ENCODE peak calls at places on chromosomes 13 and 19, in eight cellular contexts. Q is AG04450, M is uterus, W is fibroblast of mammary gland, V is colonic mucosa, K is foreskin fibroblast, U is pancreas, C is PC-9. Y is an unnamed sample.

GRCh38 chr19:5017235-5017634 is 48.3 kb downstream of the KDM4B start:
- DNase-seq in Q (no peak), M (no peak), W (peak), V (no peak), K (peak), U (no peak), C (no peak), Y (no peak)

GRCh38 chr13:104436555-104436954 is 1370.3 kb upstream of the SLC10A2 start:
- DNase-seq in Q (no peak), M (no peak), W (no peak), V (no peak), K (no peak), U (no peak), C (no peak), Y (no peak)

GRCh38 chr19:8050274-8051096 is 2.1 kb upstream of the CCL25 start:
- DNase-seq in Q (peak), M (peak), W (peak), V (peak), K (peak), U (peak), C (peak), Y (peak)

GRCh38 chr13:89900104-89900760 is 1447.3 kb upstream of the MIR17HG start:
- DNase-seq in Q (no peak), M (no peak), W (peak), V (no peak), K (no peak), U (no peak), C (no peak), Y (no peak)

GRCh38 chr19:51372649-51373504 is at the start of gene NKG7:
- DNase-seq in Q (no peak), M (no peak), W (no peak), V (no peak), K (no peak), U (no peak), C (no peak), Y (no peak)

GRCh38 chr13:80070024-80070703 is 270.8 kb downstream of the SPRY2 start:
- DNase-seq in Q (no peak), M (no peak), W (no peak), V (peak), K (no peak), U (no peak), C (no peak), Y (no peak)

GRCh38 chr19:4376245-4376990 is 23.9 kb downstream of the SH3GL1 start:
- DNase-seq in Q (no peak), M (no peak), W (no peak), V (no peak), K (no peak), U (peak), C (peak), Y (no peak)

GRCh38 chr19:29263305-29264080 is 50.5 kb upstream of the UQCRFS1 start:
- DNase-seq in Q (no peak), M (peak), W (peak), V (peak), K (peak), U (peak), C (peak), Y (peak)

GRCh38 chr13:79810671-79811070 is 329.7 kb downstream of the NDFIP2 start:
- DNase-seq in Q (peak), M (no peak), W (no peak), V (no peak), K (peak), U (no peak), C (peak), Y (peak)

GRCh38 chr13:31011193-31011860 is 78.9 kb downstream of the TEX26 start:
- DNase-seq in Q (no peak), M (no peak), W (no peak), V (no peak), K (no peak), U (no peak), C (no peak), Y (no peak)

GRCh38 chr13:21805733-21806132 is 134.9 kb downstream of the FGF9 start:
- DNase-seq in Q (no peak), M (no peak), W (no peak), V (no peak), K (no peak), U (no peak), C (no peak), Y (no peak)

GRCh38 chr13:37627428-37627827 is 28.9 kb upstream of the POSTN start:
- DNase-seq in Q (no peak), M (no peak), W (no peak), V (no peak), K (no peak), U (no peak), C (no peak), Y (no peak)

GRCh38 chr13:33940256-33940655 is 122.3 kb downstream of the RFC3 start:
- DNase-seq in Q (no peak), M (no peak), W (no peak), V (no peak), K (no peak), U (no peak), C (no peak), Y (no peak)

GRCh38 chr19:36026091-36026876 is 6.4 kb downstream of the CLIP3 start:
- DNase-seq in Q (no peak), M (no peak), W (no peak), V (no peak), K (no peak), U (no peak), C (no peak), Y (no peak)

GRCh38 chr13:42876270-42876714 is 94.9 kb downstream of the FAM216B start:
- DNase-seq in Q (no peak), M (no peak), W (no peak), V (no peak), K (no peak), U (no peak), C (no peak), Y (no peak)

GRCh38 chr13:75395056-75395455 is 86.9 kb downstream of the TBC1D4 start:
- DNase-seq in Q (no peak), M (no peak), W (no peak), V (no peak), K (no peak), U (no peak), C (no peak), Y (no peak)

GRCh38 chr13:23793711-23794110 is 95.5 kb downstream of the MIPEP start:
- DNase-seq in Q (no peak), M (no peak), W (no peak), V (no peak), K (no peak), U (no peak), C (no peak), Y (no peak)

GRCh38 chr19:7987084-7987768 is 18.2 kb downstream of the ELAVL1 start:
- DNase-seq in Q (no peak), M (no peak), W (no peak), V (no peak), K (peak), U (no peak), C (peak), Y (no peak)

GRCh38 chr19:3034845-3035541 is 5.9 kb upstream of the TLE2 start:
- DNase-seq in Q (no peak), M (peak), W (peak), V (no peak), K (peak), U (peak), C (peak), Y (no peak)

GRCh38 chr13:35549481-35549880 is 73.0 kb upstream of the MAB21L1 start:
- DNase-seq in Q (no peak), M (no peak), W (peak), V (no peak), K (peak), U (no peak), C (peak), Y (no peak)

GRCh38 chr13:102793583-102794355 is 5.0 kb downstream of the POGLUT2 start:
- DNase-seq in Q (no peak), M (no peak), W (no peak), V (no peak), K (no peak), U (no peak), C (no peak), Y (no peak)

GRCh38 chr19:4455742-4456565 is 1.6 kb downstream of the UBXN6 start:
- DNase-seq in Q (no peak), M (peak), W (peak), V (no peak), K (peak), U (peak), C (no peak), Y (no peak)

GRCh38 chr19:34793562-34793961 is 20.5 kb upstream of the ZNF599 start:
- DNase-seq in Q (no peak), M (no peak), W (no peak), V (no peak), K (no peak), U (no peak), C (no peak), Y (no peak)

GRCh38 chr13:68190826-68191225 is 960.7 kb upstream of the PCDH9 start:
- DNase-seq in Q (no peak), M (no peak), W (peak), V (no peak), K (no peak), U (no peak), C (peak), Y (peak)

GRCh38 chr19:11684987-11685675 is 53.6 kb downstream of the ZNF823 start:
- DNase-seq in Q (no peak), M (no peak), W (no peak), V (no peak), K (no peak), U (no peak), C (no peak), Y (no peak)

GRCh38 chr13:103349664-103350063 is 283.4 kb upstream of the SLC10A2 start:
- DNase-seq in Q (no peak), M (no peak), W (no peak), V (no peak), K (no peak), U (no peak), C (no peak), Y (no peak)

GRCh38 chr13:46629811-46630413 is 76.9 kb downstream of the LRCH1 start:
- DNase-seq in Q (no peak), M (no peak), W (no peak), V (no peak), K (no peak), U (no peak), C (no peak), Y (no peak)

GRCh38 chr19:45677351-45678230 is 9.6 kb downstream of the GIPR start:
- DNase-seq in Q (no peak), M (peak), W (peak), V (peak), K (peak), U (peak), C (peak), Y (peak)

GRCh38 chr13:41418027-41418426 is 39.3 kb upstream of the RGCC start:
- DNase-seq in Q (peak), M (no peak), W (peak), V (no peak), K (peak), U (no peak), C (no peak), Y (no peak)

GRCh38 chr13:32587774-32588165 is 1.5 kb downstream of the PDS5B start:
- DNase-seq in Q (no peak), M (no peak), W (peak), V (no peak), K (no peak), U (no peak), C (no peak), Y (no peak)

GRCh38 chr19:47155141-47155540 is 24.5 kb downstream of the SAE1 start:
- DNase-seq in Q (no peak), M (peak), W (no peak), V (peak), K (peak), U (no peak), C (no peak), Y (no peak)

GRCh38 chr19:47156861-47157454 is 26.3 kb downstream of the SAE1 start:
- DNase-seq in Q (no peak), M (no peak), W (no peak), V (no peak), K (peak), U (no peak), C (no peak), Y (no peak)

GRCh38 chr19:47158367-47158791 is 27.7 kb downstream of the SAE1 start:
- DNase-seq in Q (no peak), M (no peak), W (no peak), V (peak), K (no peak), U (no peak), C (no peak), Y (no peak)

GRCh38 chr19:47158879-47159509 is 28.4 kb downstream of the SAE1 start:
- DNase-seq in Q (no peak), M (no peak), W (no peak), V (no peak), K (no peak), U (no peak), C (no peak), Y (no peak)

GRCh38 chr19:47157455-47158321 is 27.1 kb downstream of the SAE1 start:
- DNase-seq in Q (peak), M (no peak), W (peak), V (peak), K (peak), U (no peak), C (peak), Y (peak)
- H3K4me3 ChIP-seq in Q (no peak), M (no peak), W (no peak), V (no peak), K (no peak), U (no peak), C (no peak), Y (no peak)

GRCh38 chr13:48532473-48533206 is at the start of gene RCBTB2:
- DNase-seq in Q (peak), M (peak), W (peak), V (peak), K (peak), U (peak), C (peak), Y (peak)
- TF ChIP-seq CTCF in Q (no peak), M (no peak), W (no peak), V (no peak), K (no peak), U (no peak), C (no peak), Y (no peak)

DNA sequence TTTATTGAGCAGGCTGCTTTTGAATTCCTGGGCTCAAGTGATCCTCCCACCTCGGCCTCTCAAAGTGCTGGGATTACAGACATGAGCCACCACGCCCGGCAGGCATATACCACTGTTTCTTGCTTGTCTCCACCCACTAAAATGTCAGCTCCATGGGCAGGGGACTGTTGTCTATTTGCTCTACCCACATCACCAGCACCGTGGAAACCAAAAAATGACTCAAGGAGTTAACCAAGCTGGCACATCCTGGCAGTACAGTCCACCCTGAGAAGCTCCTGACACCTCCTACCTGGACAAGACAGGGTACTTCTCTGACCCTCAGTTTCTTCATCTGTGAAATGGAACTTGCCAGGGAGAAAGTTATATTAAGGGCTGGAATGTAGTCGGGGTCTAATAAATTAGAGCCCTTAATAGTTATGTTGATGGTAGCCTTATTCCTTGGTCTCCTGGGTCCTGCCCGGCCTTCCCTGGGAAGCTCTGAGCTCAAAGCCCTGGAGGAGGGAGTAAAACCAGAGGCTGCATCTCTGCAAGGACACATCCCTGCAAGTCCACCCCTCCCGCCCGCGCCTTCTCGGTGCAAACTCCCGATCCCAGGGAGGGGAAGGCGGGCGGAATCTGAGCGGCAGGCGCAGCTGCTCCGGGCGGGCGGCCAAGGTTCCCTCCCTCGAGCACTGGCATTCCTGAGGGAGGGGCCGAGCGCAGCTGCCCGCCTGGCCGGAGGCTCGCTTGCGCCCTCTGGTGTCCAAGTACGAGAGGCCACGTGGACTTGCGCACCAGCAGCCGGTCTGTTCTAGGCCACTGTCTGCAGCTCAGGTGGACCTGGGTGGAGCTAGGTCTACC is 14.1 kb downstream of the RDH8 start:
- DNase-seq in Q (peak), M (peak), W (peak), V (peak), K (peak), U (peak), C (peak), Y (peak)
- H3K4me3 ChIP-seq in Q (no peak), M (no peak), W (no peak), V (no peak), K (no peak), U (no peak), C (no peak), Y (no peak)

GRCh38 chr13:44398606-44399005 is 25.0 kb downstream of the SERP2 start:
- DNase-seq in Q (no peak), M (no peak), W (no peak), V (no peak), K (no peak), U (no peak), C (no peak), Y (no peak)

GRCh38 chr13:44396963-44397580 is 23.4 kb downstream of the SERP2 start:
- DNase-seq in Q (no peak), M (peak), W (peak), V (no peak), K (peak), U (no peak), C (no peak), Y (peak)

GRCh38 chr13:44397766-44398223 is 24.2 kb downstream of the SERP2 start:
- DNase-seq in Q (no peak), M (no peak), W (peak), V (no peak), K (peak), U (no peak), C (no peak), Y (no peak)

GRCh38 chr13:44401577-44401976 is 28.0 kb downstream of the SERP2 start:
- DNase-seq in Q (no peak), M (no peak), W (no peak), V (no peak), K (no peak), U (no peak), C (no peak), Y (no peak)

DNA sequence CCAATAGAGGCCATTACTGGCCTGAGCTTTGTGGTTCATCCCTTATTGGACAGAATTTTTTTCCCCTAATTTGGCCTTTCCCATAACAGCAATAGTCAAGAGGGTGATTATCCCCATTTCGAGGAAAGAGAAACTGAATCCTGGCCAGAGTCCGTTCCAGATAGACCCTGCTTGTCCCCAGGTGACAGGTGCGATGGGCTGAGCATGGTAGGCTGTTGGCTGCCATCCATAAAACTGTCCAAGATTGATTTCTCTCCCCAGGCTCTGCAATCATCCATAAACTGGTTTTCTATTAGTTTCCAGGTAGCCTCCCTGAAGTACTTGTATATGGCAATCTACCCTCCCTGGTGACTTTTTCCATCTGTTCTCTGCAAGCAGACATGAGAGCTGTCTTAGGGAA is 25.4 kb downstream of the SERP2 start:
- DNase-seq in Q (no peak), M (no peak), W (no peak), V (no peak), K (no peak), U (no peak), C (no peak), Y (no peak)
- TF ChIP-seq CTCF in Q (no peak), M (no peak), W (no peak), V (no peak), K (no peak), U (no peak), C (no peak), Y (no peak)

DNA sequence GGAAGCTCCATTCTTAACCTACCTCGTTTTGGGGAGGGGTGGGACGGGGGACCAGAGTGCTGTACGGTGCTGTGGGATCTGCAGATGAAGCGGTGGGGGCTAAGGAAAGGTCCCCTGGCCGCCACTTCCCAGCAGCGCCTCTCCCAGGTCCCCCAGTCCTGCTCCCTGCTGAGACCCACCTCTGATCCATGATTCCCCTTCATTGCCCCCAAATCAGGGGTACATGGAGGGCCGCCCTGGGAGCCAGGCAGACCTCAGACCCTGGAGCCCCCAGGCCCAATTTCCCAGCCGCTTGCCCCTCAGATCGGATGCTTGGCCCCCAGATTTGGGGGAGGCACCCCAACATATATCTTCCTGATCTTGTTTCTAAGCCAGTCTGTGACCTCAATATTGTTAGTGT is 3.8 kb upstream of the FAM98C start:
- DNase-seq in Q (no peak), M (no peak), W (no peak), V (no peak), K (no peak), U (no peak), C (no peak), Y (no peak)
- H3K4me3 ChIP-seq in Q (no peak), M (no peak), W (no peak), V (no peak), K (no peak), U (no peak), C (no peak), Y (no peak)

GRCh38 chr19:33379151-33379829 is 5.8 kb downstream of the CEBPG start:
- DNase-seq in Q (no peak), M (no peak), W (no peak), V (no peak), K (no peak), U (no peak), C (no peak), Y (peak)
- TF ChIP-seq CTCF in Q (no peak), M (no peak), W (no peak), V (no peak), K (no peak), U (no peak), C (no peak), Y (no peak)

GRCh38 chr13:49116873-49117272 is 103.3 kb upstream of the MLNR start:
- DNase-seq in Q (no peak), M (no peak), W (no peak), V (no peak), K (no peak), U (no peak), C (no peak), Y (no peak)
- H3K4me3 ChIP-seq in Q (no peak), M (no peak), W (no peak), V (no peak), K (no peak), U (no peak), C (no peak), Y (no peak)

Y was measured in Caco-2.